ENCODE peak calls at places on chromosome 21, in four cellular contexts. One of them, this sample, is unnamed.

GRCh38 chr21:29557200-29557599 is 258.5 kb downstream of the BACH1 start:
- DNase-seq in GM12878: no peak
- DNase-seq in K562: no peak
- DNase-seq in HL-60: no peak
- DNase-seq in this sample: no peak

GRCh38 chr21:16047857-16048256 is 318.1 kb downstream of the USP25 start:
- DNase-seq in K562: no peak
- DNase-seq in GM12878: no peak
- DNase-seq in HL-60: no peak
- DNase-seq in this sample: no peak

GRCh38 chr21:34812510-34813265 is 143.9 kb downstream of the CLIC6 start:
- DNase-seq in HL-60: no peak
- DNase-seq in K562: no peak
- DNase-seq in GM12878: no peak
- DNase-seq in this sample: peak

GRCh38 chr21:25464275-25464674 is 143.0 kb downstream of the MRPL39 start:
- DNase-seq in GM12878: no peak
- DNase-seq in HL-60: no peak
- DNase-seq in K562: no peak
- DNase-seq in this sample: no peak

GRCh38 chr21:20486303-20486702 is 511.9 kb upstream of the NCAM2 start:
- DNase-seq in K562: no peak
- DNase-seq in HL-60: no peak
- DNase-seq in GM12878: no peak
- DNase-seq in this sample: no peak

GRCh38 chr21:41482321-41482720 is 25.6 kb downstream of the TMPRSS2 start:
- DNase-seq in GM12878: no peak
- DNase-seq in HL-60: no peak
- DNase-seq in K562: no peak
- DNase-seq in this sample: no peak

GRCh38 chr21:33208534-33208933 is 21.2 kb upstream of the IFNAR2 start:
- DNase-seq in K562: no peak
- DNase-seq in GM12878: no peak
- DNase-seq in HL-60: no peak
- DNase-seq in this sample: no peak

GRCh38 chr21:24045775-24046215 is 1561.5 kb downstream of the MRPL39 start:
- DNase-seq in K562: peak
- DNase-seq in HL-60: no peak
- DNase-seq in GM12878: no peak
- DNase-seq in this sample: peak

GRCh38 chr21:37208741-37209225 is 58.4 kb downstream of the VPS26C start:
- DNase-seq in HL-60: no peak
- DNase-seq in GM12878: no peak
- DNase-seq in K562: no peak
- DNase-seq in this sample: no peak

GRCh38 chr21:34227386-34227852 is 136.4 kb upstream of the KCNE2 start:
- DNase-seq in HL-60: no peak
- DNase-seq in K562: no peak
- DNase-seq in GM12878: no peak
- DNase-seq in this sample: no peak

GRCh38 chr21:9839011-9839661 is 682.2 kb upstream of the TPTE start:
- DNase-seq in HL-60: no peak
- DNase-seq in GM12878: no peak
- DNase-seq in K562: peak
- DNase-seq in this sample: no peak

GRCh38 chr21:18759751-18760161 is 356.2 kb upstream of the TMPRSS15 start:
- DNase-seq in HL-60: no peak
- DNase-seq in K562: peak
- DNase-seq in GM12878: no peak
- DNase-seq in this sample: no peak

GRCh38 chr21:15277498-15277897 is 212.7 kb upstream of the NRIP1 start:
- DNase-seq in HL-60: no peak
- DNase-seq in GM12878: no peak
- DNase-seq in K562: no peak
- DNase-seq in this sample: no peak

GRCh38 chr21:18030248-18030647 is 211.1 kb upstream of the C21orf91 start:
- DNase-seq in HL-60: no peak
- DNase-seq in K562: no peak
- DNase-seq in GM12878: no peak
- DNase-seq in this sample: no peak

GRCh38 chr21:33339938-33340337 is 15.2 kb downstream of the IFNAR1 start:
- DNase-seq in HL-60: no peak
- DNase-seq in GM12878: no peak
- DNase-seq in K562: no peak
- DNase-seq in this sample: no peak

GRCh38 chr21:24693779-24694178 is 913.5 kb downstream of the MRPL39 start:
- DNase-seq in GM12878: no peak
- DNase-seq in K562: no peak
- DNase-seq in HL-60: no peak
- DNase-seq in this sample: no peak

GRCh38 chr21:37380349-37381323 is 14.1 kb downstream of the DYRK1A start:
- DNase-seq in K562: peak
- DNase-seq in HL-60: no peak
- DNase-seq in GM12878: no peak
- DNase-seq in this sample: no peak

GRCh38 chr21:37412603-37413360 is 46.2 kb downstream of the DYRK1A start:
- DNase-seq in GM12878: no peak
- DNase-seq in HL-60: no peak
- DNase-seq in K562: no peak
- DNase-seq in this sample: no peak

GRCh38 chr21:14675774-14676530 is 129.8 kb upstream of the SAMSN1 start:
- DNase-seq in K562: peak
- DNase-seq in HL-60: no peak
- DNase-seq in GM12878: peak
- DNase-seq in this sample: no peak

GRCh38 chr21:32994305-32994704 is 31.4 kb upstream of the OLIG2 start:
- DNase-seq in K562: peak
- DNase-seq in HL-60: no peak
- DNase-seq in GM12878: no peak
- DNase-seq in this sample: no peak

GRCh38 chr21:17495680-17496079 is 17.2 kb upstream of the CXADR start:
- DNase-seq in K562: no peak
- DNase-seq in GM12878: no peak
- DNase-seq in HL-60: no peak
- DNase-seq in this sample: no peak

GRCh38 chr21:14889080-14889805 is 175.6 kb downstream of the NRIP1 start:
- DNase-seq in HL-60: no peak
- DNase-seq in GM12878: no peak
- DNase-seq in K562: no peak
- DNase-seq in this sample: no peak

GRCh38 chr21:14886001-14886400 is 178.8 kb downstream of the NRIP1 start:
- DNase-seq in K562: no peak
- DNase-seq in HL-60: no peak
- DNase-seq in GM12878: no peak
- DNase-seq in this sample: no peak

GRCh38 chr21:32770514-32771133 is 931 bp downstream of the PAXBP1 start:
- DNase-seq in HL-60: no peak
- DNase-seq in GM12878: no peak
- DNase-seq in K562: peak
- DNase-seq in this sample: no peak

GRCh38 chr21:41759214-41759840 is 7.5 kb downstream of the RIPK4 start:
- DNase-seq in GM12878: no peak
- DNase-seq in HL-60: no peak
- DNase-seq in K562: no peak
- DNase-seq in this sample: no peak

GRCh38 chr21:14482165-14482564 is 64.0 kb downstream of the SAMSN1 start:
- DNase-seq in K562: no peak
- DNase-seq in HL-60: peak
- DNase-seq in GM12878: no peak
- DNase-seq in this sample: no peak

GRCh38 chr21:25350056-25350455 is 257.2 kb downstream of the MRPL39 start:
- DNase-seq in HL-60: no peak
- DNase-seq in K562: peak
- DNase-seq in GM12878: no peak
- DNase-seq in this sample: no peak

GRCh38 chr21:41583274-41583790 is 75.4 kb upstream of the TMPRSS2 start:
- DNase-seq in GM12878: no peak
- DNase-seq in HL-60: no peak
- DNase-seq in K562: no peak
- DNase-seq in this sample: peak

GRCh38 chr21:16592399-16592798 is 862.6 kb downstream of the USP25 start:
- DNase-seq in GM12878: no peak
- DNase-seq in HL-60: no peak
- DNase-seq in K562: no peak
- DNase-seq in this sample: no peak

GRCh38 chr21:21010698-21011097 is 12.5 kb downstream of the NCAM2 start:
- DNase-seq in HL-60: no peak
- DNase-seq in GM12878: no peak
- DNase-seq in K562: no peak
- DNase-seq in this sample: no peak

GRCh38 chr21:32826317-32827167 is 55.0 kb upstream of the PAXBP1 start:
- DNase-seq in HL-60: no peak
- DNase-seq in K562: peak
- DNase-seq in GM12878: peak
- DNase-seq in this sample: peak

GRCh38 chr21:37508341-37508740 is 141.8 kb downstream of the DYRK1A start:
- DNase-seq in HL-60: no peak
- DNase-seq in K562: no peak
- DNase-seq in GM12878: no peak
- DNase-seq in this sample: no peak

GRCh38 chr21:45975017-45975595 is 6.5 kb upstream of the COL6A1 start:
- DNase-seq in HL-60: no peak
- DNase-seq in K562: no peak
- DNase-seq in GM12878: no peak
- DNase-seq in this sample: no peak

GRCh38 chr21:45972716-45973474 is 8.7 kb upstream of the COL6A1 start:
- DNase-seq in HL-60: no peak
- DNase-seq in GM12878: no peak
- DNase-seq in K562: no peak
- DNase-seq in this sample: no peak

GRCh38 chr21:45974073-45975016 is 7.2 kb upstream of the COL6A1 start:
- DNase-seq in K562: peak
- DNase-seq in HL-60: no peak
- DNase-seq in GM12878: no peak
- DNase-seq in this sample: no peak

GRCh38 chr21:45972353-45972715 is 9.2 kb upstream of the COL6A1 start:
- DNase-seq in HL-60: no peak
- DNase-seq in K562: no peak
- DNase-seq in GM12878: no peak
- DNase-seq in this sample: no peak

GRCh38 chr21:45973475-45974072 is 8.0 kb upstream of the COL6A1 start:
- DNase-seq in K562: peak
- DNase-seq in GM12878: no peak
- DNase-seq in HL-60: no peak
- DNase-seq in this sample: no peak
- TF ChIP-seq REST in K562: no peak
- TF ChIP-seq REST in GM12878: no peak
- TF ChIP-seq REST in HL-60: no peak
- TF ChIP-seq REST in this sample: no peak

GRCh38 chr21:40335689-40336088 is 468.5 kb downstream of the PCP4 start:
- DNase-seq in GM12878: no peak
- DNase-seq in K562: no peak
- DNase-seq in HL-60: no peak
- DNase-seq in this sample: no peak

GRCh38 chr21:40334159-40334558 is 466.9 kb downstream of the PCP4 start:
- DNase-seq in HL-60: no peak
- DNase-seq in K562: no peak
- DNase-seq in GM12878: no peak
- DNase-seq in this sample: no peak

GRCh38 chr21:40331182-40331581 is 463.9 kb downstream of the PCP4 start:
- DNase-seq in GM12878: no peak
- DNase-seq in K562: no peak
- DNase-seq in HL-60: no peak
- DNase-seq in this sample: no peak

GRCh38 chr21:40331804-40332203 is 464.6 kb downstream of the PCP4 start:
- DNase-seq in GM12878: no peak
- DNase-seq in K562: no peak
- DNase-seq in HL-60: no peak
- DNase-seq in this sample: no peak

DNA sequence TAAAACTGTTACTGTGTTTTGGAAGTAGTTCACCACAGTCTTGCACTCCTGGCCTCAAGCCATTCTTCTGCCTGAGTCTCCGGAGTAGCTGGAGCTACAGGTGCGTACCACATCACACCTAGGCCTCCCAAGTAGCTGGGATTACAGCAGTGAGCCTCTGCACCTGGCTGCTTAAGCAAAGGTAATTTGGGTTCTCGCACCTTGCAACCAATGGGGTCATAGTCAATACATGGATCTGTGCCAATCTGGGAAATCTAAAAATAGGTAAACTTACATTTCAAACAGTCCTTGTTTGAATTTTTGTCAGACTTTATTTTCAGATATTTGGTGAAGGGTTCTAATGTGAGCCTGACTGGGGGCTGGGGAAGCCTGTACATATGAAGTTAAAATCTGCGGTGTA is 466.5 kb downstream of the PCP4 start:
- DNase-seq in HL-60: no peak
- DNase-seq in K562: no peak
- DNase-seq in GM12878: no peak
- DNase-seq in this sample: no peak
- TF ChIP-seq CTCF in HL-60: no peak
- TF ChIP-seq CTCF in K562: no peak
- TF ChIP-seq CTCF in GM12878: no peak
- TF ChIP-seq CTCF in this sample: no peak

GRCh38 chr21:42892582-42892930 is 553 bp upstream of the NDUFV3 start:
- DNase-seq in K562: no peak
- DNase-seq in HL-60: no peak
- DNase-seq in GM12878: no peak
- DNase-seq in this sample: no peak
- TF ChIP-seq REST in K562: no peak
- TF ChIP-seq REST in HL-60: no peak
- TF ChIP-seq REST in GM12878: no peak
- TF ChIP-seq REST in this sample: no peak

GRCh38 chr21:36075953-36076352 is 6.1 kb downstream of the CBR1 start:
- DNase-seq in HL-60: no peak
- DNase-seq in K562: no peak
- DNase-seq in GM12878: no peak
- DNase-seq in this sample: no peak
- TF ChIP-seq CTCF in HL-60: no peak
- TF ChIP-seq CTCF in K562: no peak
- TF ChIP-seq CTCF in GM12878: no peak
- TF ChIP-seq CTCF in this sample: no peak

GRCh38 chr21:28298251-28298672 is 694.4 kb downstream of the LTN1 start:
- DNase-seq in K562: no peak
- DNase-seq in HL-60: no peak
- DNase-seq in GM12878: no peak
- DNase-seq in this sample: no peak

GRCh38 chr21:28294046-28294445 is 698.6 kb downstream of the LTN1 start:
- DNase-seq in GM12878: no peak
- DNase-seq in HL-60: no peak
- DNase-seq in K562: no peak
- DNase-seq in this sample: no peak

GRCh38 chr21:28299946-28300345 is 692.7 kb downstream of the LTN1 start:
- DNase-seq in GM12878: no peak
- DNase-seq in HL-60: no peak
- DNase-seq in K562: no peak
- DNase-seq in this sample: no peak
- TF ChIP-seq REST in GM12878: no peak
- TF ChIP-seq REST in HL-60: no peak
- TF ChIP-seq REST in K562: no peak
- TF ChIP-seq REST in this sample: no peak

GRCh38 chr21:31290765-31291164 is 53.3 kb downstream of the TIAM1 start:
- DNase-seq in HL-60: no peak
- DNase-seq in K562: no peak
- DNase-seq in GM12878: no peak
- DNase-seq in this sample: no peak
- TF ChIP-seq CTCF in HL-60: no peak
- TF ChIP-seq CTCF in K562: no peak
- TF ChIP-seq CTCF in GM12878: no peak
- TF ChIP-seq CTCF in this sample: no peak

This sample was measured in Panc1.